ENCODE peak calls at places on chromosome 22, in four cellular contexts. P is HepG2, H is GM12878, A is H1. G is an unnamed sample.

GRCh38 chr22:49247194-49247924 is 580.3 kb downstream of the BRD1 start:
- DNase-seq in P (no peak), H (no peak), A (no peak), G (no peak)

GRCh38 chr22:17772963-17773605 is 1.2 kb downstream of the BID start:
- DNase-seq in P (no peak), H (no peak), A (no peak), G (no peak)

GRCh38 chr22:41256898-41257260 is 16.1 kb upstream of the CHADL start:
- DNase-seq in P (no peak), H (no peak), A (no peak), G (no peak)

GRCh38 chr22:49633010-49633324 is 194.7 kb downstream of the BRD1 start:
- DNase-seq in P (no peak), H (no peak), A (no peak), G (peak)

GRCh38 chr22:40499187-40499753 is 128.9 kb downstream of the SGSM3 start:
- DNase-seq in P (peak), H (peak), A (peak), G (peak)

GRCh38 chr22:20206709-20207215 is 55.9 kb upstream of the CCDC188 start:
- DNase-seq in P (no peak), H (no peak), A (no peak), G (no peak)

GRCh38 chr22:23289851-23290724 is 109.8 kb downstream of the BCR start:
- DNase-seq in P (peak), H (no peak), A (peak), G (peak)

GRCh38 chr22:42376721-42377177 is 55.5 kb downstream of the NFAM1 start:
- DNase-seq in P (no peak), H (no peak), A (no peak), G (peak)

GRCh38 chr22:28029201-28029948 is 110.3 kb upstream of the PITPNB start:
- DNase-seq in P (no peak), H (no peak), A (no peak), G (peak)

GRCh38 chr22:36736701-36737320 is 33.3 kb upstream of the CACNG2 start:
- DNase-seq in P (no peak), H (no peak), A (no peak), G (no peak)

GRCh38 chr22:48318575-48319320 is 1508.9 kb downstream of the BRD1 start:
- DNase-seq in P (no peak), H (no peak), A (no peak), G (no peak)

DNA sequence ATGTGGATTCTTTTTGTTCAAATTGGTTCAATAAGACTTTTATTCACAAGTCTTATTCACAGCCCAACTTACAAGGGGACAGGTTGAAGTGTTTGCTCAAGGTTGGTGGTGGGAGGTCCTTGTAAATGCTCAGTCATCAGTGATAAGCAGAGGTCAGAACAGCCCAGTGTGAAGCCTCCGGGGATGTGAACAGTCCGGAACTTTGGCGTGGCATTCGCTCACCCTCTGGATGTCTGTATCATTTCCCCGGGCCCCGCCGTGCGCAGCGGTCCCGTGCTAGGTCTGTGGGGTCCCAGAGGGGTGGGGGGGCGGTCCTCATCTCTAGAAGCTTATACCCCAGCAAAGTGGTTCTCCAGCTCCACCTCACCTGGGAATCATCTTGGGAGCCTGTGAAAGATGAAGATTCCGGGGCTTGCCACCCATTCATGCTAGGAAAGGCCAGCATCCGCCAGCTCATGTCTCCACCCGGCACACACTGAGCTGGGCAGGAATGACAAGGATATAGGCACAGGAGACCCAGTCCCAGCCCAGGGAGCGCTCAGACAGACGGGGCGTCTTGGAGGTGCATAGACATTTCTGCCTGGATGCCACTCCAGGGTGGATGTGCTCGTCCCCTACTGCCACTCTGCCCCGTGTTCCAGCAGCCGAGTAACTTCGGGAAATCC is 327.5 kb downstream of the TBC1D22A start:
- DNase-seq in P (no peak), H (no peak), A (no peak), G (no peak)
- TF ChIP-seq TCF12 in P (no peak), H (no peak), A (no peak), G (no peak)

GRCh38 chr22:30212363-30212995 is 34.1 kb downstream of the LIF start:
- DNase-seq in P (peak), H (no peak), A (no peak), G (peak)
- TF ChIP-seq TCF12 in P (no peak), H (no peak), A (no peak), G (no peak)

GRCh38 chr22:30806391-30806861 is 111.8 kb downstream of the OSBP2 start:
- DNase-seq in P (peak), H (no peak), A (no peak), G (no peak)

GRCh38 chr22:30801695-30802094 is 107.0 kb downstream of the OSBP2 start:
- DNase-seq in P (no peak), H (no peak), A (no peak), G (no peak)

GRCh38 chr22:30804626-30805025 is 110.0 kb downstream of the OSBP2 start:
- DNase-seq in P (no peak), H (no peak), A (no peak), G (no peak)

GRCh38 chr22:30803679-30804078 is 109.0 kb downstream of the OSBP2 start:
- DNase-seq in P (no peak), H (no peak), A (no peak), G (no peak)

DNA sequence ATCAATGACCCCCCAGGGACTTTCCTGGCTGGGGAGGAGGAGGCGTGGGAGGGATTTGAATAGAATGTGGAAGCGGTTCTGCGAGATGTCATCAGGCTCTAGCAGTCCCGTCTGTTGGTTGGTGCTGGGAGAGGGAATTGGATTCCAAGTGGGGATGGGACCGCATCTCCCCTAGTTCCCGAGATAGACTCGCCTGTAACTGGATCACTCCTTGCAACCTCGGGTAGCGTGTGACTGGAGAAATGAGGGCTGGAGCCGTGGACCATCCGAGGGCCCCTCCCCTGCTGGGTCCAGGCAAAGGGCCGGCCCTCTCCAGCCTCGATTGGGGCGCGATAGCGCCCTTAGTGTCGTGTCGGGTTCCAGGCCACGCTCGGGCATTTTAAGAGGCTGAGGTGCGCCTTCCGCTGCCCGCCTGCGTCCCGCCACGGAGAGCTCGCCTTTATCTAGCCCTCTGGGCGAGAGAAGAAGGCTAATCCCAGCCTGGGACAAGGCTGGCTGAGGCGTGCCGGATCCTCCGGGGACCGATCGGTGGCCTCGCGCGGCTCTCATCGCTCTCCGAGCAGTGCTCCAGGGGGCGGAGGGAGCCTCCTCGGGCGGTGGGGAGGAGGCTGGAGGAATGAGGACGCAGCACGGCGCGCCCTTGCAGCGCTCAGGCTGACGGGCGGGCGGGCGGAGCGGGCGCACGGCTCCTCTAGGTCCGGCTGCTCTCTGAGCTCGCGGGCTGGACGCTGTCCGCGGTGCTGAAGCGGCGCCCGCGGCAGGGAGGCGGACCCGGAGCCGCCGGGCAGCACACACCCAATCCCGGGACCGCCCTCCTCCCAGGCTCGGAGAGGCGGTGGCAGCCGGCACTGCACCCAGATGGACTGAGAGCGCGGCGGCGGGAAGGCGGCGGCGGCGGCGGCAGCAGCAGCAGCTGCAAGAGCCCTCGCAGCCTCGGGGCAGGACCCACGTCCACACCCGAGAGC is 107.8 kb downstream of the OSBP2 start:
- DNase-seq in P (peak), H (no peak), A (peak), G (peak)
- TF ChIP-seq TCF12 in P (no peak), H (no peak), A (no peak), G (peak)

DNA sequence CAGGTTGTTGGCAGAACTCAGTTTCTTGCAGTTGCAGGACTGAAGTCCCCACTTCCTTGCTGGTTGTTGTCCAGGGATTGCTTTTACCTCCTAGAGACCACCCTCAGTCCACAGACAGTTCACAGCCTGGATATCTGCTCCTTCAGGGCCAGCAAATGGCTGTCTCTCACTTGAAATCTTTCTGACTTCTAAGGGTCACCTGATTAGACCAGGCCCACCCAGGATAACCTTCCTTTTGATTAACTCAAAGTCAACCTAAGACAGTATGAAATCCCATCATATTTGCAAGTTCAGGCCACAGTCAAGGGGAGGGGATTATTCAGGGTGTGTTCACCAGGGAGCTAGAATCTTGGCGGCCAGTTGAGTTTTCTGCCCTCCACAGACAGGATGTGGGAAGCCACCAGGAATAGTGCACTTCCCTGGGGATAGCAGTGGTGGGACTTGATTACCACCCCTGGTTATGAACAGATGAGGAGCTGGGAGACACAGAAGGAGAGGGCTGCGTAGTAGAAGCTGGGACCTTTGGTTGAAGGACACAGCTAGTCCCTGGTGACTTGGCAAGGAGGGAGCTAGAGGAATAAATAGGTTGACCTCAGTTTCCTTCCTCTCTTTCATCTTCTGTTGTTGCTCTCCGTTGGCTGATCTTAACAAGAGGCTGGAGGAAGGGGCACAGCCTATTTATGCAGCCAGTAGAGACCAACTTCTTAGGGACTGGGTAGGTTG is 33.4 kb downstream of the MIAT start:
- DNase-seq in P (no peak), H (no peak), A (no peak), G (no peak)
- TF ChIP-seq TCF12 in P (no peak), H (no peak), A (no peak), G (no peak)

GRCh38 chr22:32879550-32879949 is 78.0 kb downstream of the TIMP3 start:
- DNase-seq in P (no peak), H (no peak), A (no peak), G (no peak)

GRCh38 chr22:32883131-32883530 is 81.6 kb downstream of the TIMP3 start:
- DNase-seq in P (no peak), H (no peak), A (no peak), G (peak)

GRCh38 chr22:32880061-32880460 is 78.6 kb downstream of the TIMP3 start:
- DNase-seq in P (no peak), H (no peak), A (no peak), G (no peak)

GRCh38 chr22:32880531-32880905 is 79.0 kb downstream of the TIMP3 start:
- DNase-seq in P (no peak), H (no peak), A (no peak), G (no peak)

DNA sequence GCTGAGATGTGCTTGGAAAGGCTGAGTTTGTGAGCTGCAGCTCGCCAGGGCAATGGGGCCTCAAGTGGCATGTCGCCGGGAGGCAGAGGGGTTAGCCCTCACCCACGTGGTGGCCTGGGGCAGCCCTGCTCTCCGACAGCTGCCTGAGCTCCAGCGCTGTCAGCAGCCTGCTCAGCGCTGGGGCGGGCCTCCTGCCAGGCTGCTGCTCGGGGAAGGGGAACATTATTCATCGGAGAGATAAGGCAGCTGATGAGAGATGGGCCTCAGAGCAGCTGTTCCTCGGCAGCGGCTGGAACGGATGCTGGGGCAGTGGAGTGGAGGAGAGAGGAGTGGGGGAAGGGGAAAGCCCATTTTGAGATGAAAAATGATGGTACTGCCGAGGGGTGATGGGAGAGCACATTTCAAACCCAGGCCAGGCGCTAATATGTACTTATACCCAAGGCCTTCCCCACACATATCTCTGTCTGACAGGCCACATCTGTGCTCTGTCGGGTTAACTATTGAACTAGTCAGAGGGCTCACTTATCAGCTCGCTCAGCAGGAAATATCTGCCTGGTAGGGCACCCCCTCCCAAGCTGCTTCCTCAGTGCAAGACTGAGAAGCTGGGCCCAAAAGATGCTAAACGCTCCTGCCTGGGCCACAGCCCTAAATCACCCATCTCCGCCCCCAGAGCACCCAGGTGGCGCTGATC is 79.5 kb downstream of the TIMP3 start:
- DNase-seq in P (no peak), H (no peak), A (no peak), G (peak)
- TF ChIP-seq TCF12 in P (no peak), H (no peak), A (no peak), G (peak)